ENCODE peak calls at places on chromosomes 16 and 17, in eight cellular contexts. M is aorta, H is Calu3, S is nucleus accumbens, K is amygdala, O is frontal cortex, C is skeletal muscle cell, D is CD14-positive monocyte. W is an unnamed sample.

GRCh38 chr16:89658221-89658879 is 714 bp downstream of the SPATA33 start:
- DNase-seq in M (no peak), C (no peak), K (no peak), D (no peak), O (no peak), S (no peak), H (peak), W (no peak)

GRCh38 chr16:56691885-56692284 is 9.6 kb downstream of the MT1X start:
- DNase-seq in C (no peak), O (no peak), H (peak), S (no peak), K (no peak), D (no peak), M (no peak), W (no peak)

GRCh38 chr17:13728751-13729150 is 127.0 kb upstream of the HS3ST3A1 start:
- DNase-seq in S (no peak), C (no peak), K (no peak), H (no peak), O (no peak), M (no peak), D (no peak), W (no peak)

GRCh38 chr16:21597571-21598030 is 1.8 kb upstream of the METTL9 start:
- DNase-seq in K (no peak), M (no peak), C (no peak), D (no peak), S (no peak), O (no peak), H (no peak), W (no peak)

GRCh38 chr16:86965840-86966239 is 351.4 kb downstream of the C16orf95 start:
- DNase-seq in S (no peak), K (no peak), O (no peak), D (no peak), C (no peak), H (no peak), M (no peak), W (no peak)

GRCh38 chr16:83623091-83623730 is 184.6 kb upstream of the HSBP1 start:
- DNase-seq in C (no peak), S (no peak), D (no peak), O (no peak), M (no peak), K (no peak), H (no peak), W (no peak)

GRCh38 chr17:8753976-8754440 is 4.3 kb downstream of the SPDYE4 start:
- DNase-seq in O (no peak), K (no peak), H (no peak), C (peak), S (no peak), M (no peak), D (no peak), W (peak)

GRCh38 chr17:38658741-38659345 is 15.9 kb downstream of the EPOP start:
- DNase-seq in K (no peak), S (no peak), H (no peak), C (no peak), M (peak), D (no peak), O (no peak), W (no peak)

GRCh38 chr17:6303664-6304063 is 131.3 kb downstream of the AIPL1 start:
- DNase-seq in H (peak), O (no peak), C (peak), D (no peak), M (no peak), K (no peak), S (no peak), W (peak)

GRCh38 chr17:30238387-30239088 is 3.0 kb upstream of the SLC6A4 start:
- DNase-seq in H (no peak), D (no peak), C (no peak), O (no peak), K (no peak), M (no peak), S (no peak), W (no peak)

GRCh38 chr16:20410153-20410723 is 904 bp downstream of the ACSM5 start:
- DNase-seq in S (no peak), O (no peak), M (no peak), C (no peak), K (no peak), H (no peak), D (peak), W (peak)

GRCh38 chr16:3945751-3946603 is 65.5 kb upstream of the CREBBP start:
- DNase-seq in C (peak), K (no peak), O (no peak), M (peak), D (no peak), S (no peak), H (peak), W (peak)

GRCh38 chr16:28910046-28911031 is 14.7 kb downstream of the RABEP2 start:
- DNase-seq in D (no peak), M (no peak), O (no peak), H (peak), C (no peak), K (no peak), S (no peak), W (no peak)

GRCh38 chr16:21001262-21001661 is 100.7 kb downstream of the LYRM1 start:
- DNase-seq in O (no peak), C (no peak), M (no peak), K (no peak), D (no peak), S (no peak), H (peak), W (peak)

GRCh38 chr16:25033852-25034251 is 18.7 kb upstream of the ARHGAP17 start:
- DNase-seq in S (no peak), K (no peak), M (no peak), D (no peak), H (no peak), C (no peak), O (no peak), W (peak)

GRCh38 chr17:40322417-40323315 is 13.7 kb downstream of the RARA start:
- DNase-seq in S (no peak), H (peak), M (peak), D (peak), K (no peak), C (no peak), O (no peak), W (peak)

GRCh38 chr17:70775667-70776066 is 606.3 kb downstream of the KCNJ2 start:
- DNase-seq in K (no peak), C (peak), H (no peak), O (no peak), D (no peak), M (no peak), S (no peak), W (no peak)

GRCh38 chr16:89317101-89317671 is 99.7 kb downstream of the ZNF778 start:
- DNase-seq in D (no peak), K (no peak), C (no peak), S (no peak), O (no peak), M (no peak), H (no peak), W (no peak)